ENCODE peak calls at places on chromosomes 16 and 17, in four cellular contexts. V, X, Q and J are unnamed samples.

GRCh38 chr17:17376362-17376761 is 73.2 kb downstream of the NT5M start:
- DNase-seq in Q (peak; percentile 79), X (no peak), V (no peak), J (no peak)

GRCh38 chr17:42692489-42692888 is 10.2 kb downstream of the CNTNAP1 start:
- DNase-seq in X (no peak), Q (no peak), V (no peak), J (no peak)

GRCh38 chr16:17972460-17972943 is 364.0 kb downstream of the NPIPA8 start:
- DNase-seq in X (no peak), Q (no peak), V (no peak), J (no peak)

GRCh38 chr17:36505171-36505570 is 18.7 kb downstream of the ZNHIT3 start:
- DNase-seq in Q (no peak), X (no peak), V (no peak), J (no peak)

GRCh38 chr17:14776791-14777190 is 475.9 kb downstream of the HS3ST3B1 start:
- DNase-seq in V (no peak), X (no peak), Q (no peak), J (no peak)

GRCh38 chr17:68516732-68517131 is 4.5 kb downstream of the PRKAR1A start:
- DNase-seq in V (no peak), Q (no peak), X (no peak), J (no peak)

GRCh38 chr16:82192665-82193064 is 22.6 kb upstream of the MPHOSPH6 start:
- DNase-seq in V (no peak), X (no peak), Q (no peak), J (no peak)

GRCh38 chr16:9647981-9648701 is 534.1 kb downstream of the GRIN2A start:
- DNase-seq in V (no peak), Q (peak; percentile 57), X (no peak), J (no peak)

GRCh38 chr17:219696-220095 is 38.2 kb upstream of the DOC2B start:
- DNase-seq in Q (no peak), V (no peak), X (no peak), J (no peak)

GRCh38 chr16:19114359-19115147 is 789 bp downstream of the ITPRIPL2 start:
- DNase-seq in Q (no peak), X (no peak), V (no peak), J (no peak)

DNA sequence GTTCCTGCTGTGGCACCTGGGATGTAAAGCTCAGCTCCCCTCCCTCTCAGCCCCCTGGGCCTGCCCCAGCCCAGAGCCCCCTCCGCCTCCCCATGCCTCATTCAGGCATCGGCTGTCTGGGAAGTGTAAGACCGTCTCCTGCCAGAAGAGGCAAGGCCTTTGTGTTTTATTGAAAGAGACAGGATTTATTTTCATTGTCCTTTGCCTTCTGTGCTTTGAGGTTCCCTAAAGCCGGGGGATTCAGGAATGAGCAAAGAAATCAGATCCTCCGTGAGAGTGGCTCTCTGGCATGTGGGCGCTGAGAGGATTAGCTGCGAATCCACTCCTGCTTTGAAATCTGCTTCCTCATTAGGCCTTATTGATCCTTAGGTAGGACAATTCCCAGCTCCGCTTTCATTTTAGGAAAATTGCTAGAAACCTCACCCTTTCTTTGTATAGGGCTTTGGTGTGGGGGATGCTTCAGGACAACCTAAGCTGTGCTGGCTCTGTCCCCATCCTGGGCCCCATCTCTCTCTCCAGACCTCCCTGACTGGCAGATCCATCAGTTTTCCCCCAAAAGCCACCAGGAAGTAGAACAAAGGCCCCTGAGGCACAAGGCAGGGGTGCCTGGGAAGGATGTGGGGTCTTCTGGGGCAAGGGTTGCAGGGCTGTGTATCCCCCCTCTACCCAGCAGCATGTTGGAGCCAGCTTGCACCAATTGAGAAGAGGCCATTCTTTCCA is 211.4 kb upstream of the TNRC6C start:
- DNase-seq in Q (no peak), X (no peak), V (no peak), J (no peak)
- TF ChIP-seq ZNF274 in Q (no peak), X (no peak), V (no peak), J (no peak)

GRCh38 chr16:330746-331145 is 21.8 kb downstream of the AXIN1 start:
- DNase-seq in Q (no peak), V (no peak), X (no peak), J (no peak)
- TF ChIP-seq SUZ12 in Q (no peak), V (no peak), X (no peak), J (no peak)

GRCh38 chr17:30236297-30236624 is 764 bp upstream of the SLC6A4 start:
- DNase-seq in X (no peak), Q (no peak), V (no peak), J (no peak)
- H3K9ac ChIP-seq in X (no peak overlapping the region), Q (no peak overlapping the region), V (no peak overlapping the region), J (no peak overlapping the region)

GRCh38 chr16:74998481-74999207 is at the start of gene ZNRF1:
- DNase-seq in V (peak; percentile 73), X (peak; percentile 60), Q (peak; percentile 82), J (peak; percentile 75)

GRCh38 chr16:74997042-74997491 is 1.8 kb upstream of the ZNRF1 start:
- DNase-seq in X (no peak), V (no peak), Q (peak; percentile 83), J (no peak)

GRCh38 chr16:74999683-75000480 is 1.1 kb downstream of the ZNRF1 start:
- DNase-seq in V (no peak), Q (peak; percentile 44), X (no peak), J (no peak)

GRCh38 chr16:75000481-75001081 is 1.8 kb downstream of the ZNRF1 start:
- DNase-seq in Q (no peak), X (no peak), V (no peak), J (no peak)

DNA sequence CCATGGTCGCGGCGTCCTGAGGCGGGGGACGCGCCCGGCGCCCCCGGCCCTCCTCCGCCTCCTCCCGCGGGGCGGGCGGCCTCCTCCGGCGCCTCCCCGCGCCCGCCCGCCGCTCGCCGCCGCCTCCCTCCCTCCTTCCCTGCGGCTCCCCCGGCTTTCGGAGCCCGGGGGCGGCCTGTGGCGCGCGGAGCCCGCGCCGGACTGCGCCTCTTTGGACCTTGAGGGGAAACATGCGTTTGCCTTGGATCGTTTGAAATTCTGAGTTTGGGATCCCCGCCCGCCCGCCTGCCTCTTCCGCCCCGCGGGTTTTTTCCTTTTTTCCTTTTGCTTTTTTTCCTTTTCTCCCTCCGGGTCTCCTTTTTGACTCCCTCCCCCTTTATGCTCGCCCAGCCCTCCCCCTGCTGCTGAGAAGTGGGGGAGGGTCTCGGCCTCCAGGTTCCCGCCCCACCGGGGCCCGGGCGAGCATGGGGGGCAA is 421 bp downstream of the ZNRF1 start:
- DNase-seq in Q (no peak), V (no peak), X (no peak), J (no peak)
- TF ChIP-seq ZNF274 in Q (no peak), V (no peak), X (no peak), J (no peak)

DNA sequence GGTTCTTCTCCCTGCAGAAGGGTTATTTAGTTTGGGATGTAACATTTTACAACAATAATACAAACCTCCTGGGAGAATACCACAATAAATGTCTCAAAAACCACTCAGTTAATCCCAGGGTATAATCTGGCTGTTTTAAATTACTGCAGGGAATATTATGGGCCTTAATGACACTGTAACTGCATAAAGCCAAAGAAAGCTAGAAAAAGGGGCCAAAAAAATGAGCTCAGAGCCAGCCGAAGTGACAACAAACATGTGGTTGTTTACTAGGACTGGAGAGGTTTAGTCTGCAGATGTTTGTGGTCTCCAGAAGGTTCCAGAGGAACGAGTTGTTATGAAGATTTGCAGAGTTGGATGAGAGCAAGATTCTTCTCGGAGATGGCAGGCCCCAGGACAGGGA is 97.1 kb upstream of the AKTIP start:
- DNase-seq in X (no peak), V (no peak), Q (no peak), J (no peak)
- TF ChIP-seq SUZ12 in X (no peak), V (no peak), Q (no peak), J (no peak)